ENCODE peak calls at places on chromosomes 12 and 14, in six cellular contexts. One of them, this sample, is unnamed.

GRCh38 chr12:5096241-5096880 is 52.7 kb downstream of the KCNA5 start:
- DNase-seq in lower lobe of right lung: no peak
- DNase-seq in CD8-positive, alpha-beta T cell: no peak
- DNase-seq in HepG2: no peak
- DNase-seq in right atrium auricular region: no peak
- DNase-seq in tibial artery: no peak
- DNase-seq in this sample: no peak

GRCh38 chr14:104333903-104334811 is 195.8 kb downstream of the KIF26A start:
- DNase-seq in lower lobe of right lung: peak; percentile 41
- DNase-seq in CD8-positive, alpha-beta T cell: no peak
- DNase-seq in HepG2: no peak
- DNase-seq in right atrium auricular region: no peak
- DNase-seq in tibial artery: no peak
- DNase-seq in this sample: no peak

GRCh38 chr12:118359541-118359915 is 13.2 kb downstream of the TAOK3 start:
- DNase-seq in lower lobe of right lung: no peak
- DNase-seq in CD8-positive, alpha-beta T cell: peak; percentile 39
- DNase-seq in HepG2: no peak
- DNase-seq in right atrium auricular region: no peak
- DNase-seq in tibial artery: no peak
- DNase-seq in this sample: peak; percentile 75

GRCh38 chr14:20801726-20802125 is 918 bp downstream of the RNASE1 start:
- DNase-seq in lower lobe of right lung: peak; percentile 60
- DNase-seq in CD8-positive, alpha-beta T cell: no peak
- DNase-seq in HepG2: no peak
- DNase-seq in right atrium auricular region: no peak
- DNase-seq in tibial artery: no peak
- DNase-seq in this sample: peak; percentile 68

GRCh38 chr12:73424484-73424883 is 1113.2 kb upstream of the ATXN7L3B start:
- DNase-seq in lower lobe of right lung: no peak
- DNase-seq in CD8-positive, alpha-beta T cell: no peak
- DNase-seq in HepG2: no peak
- DNase-seq in right atrium auricular region: no peak
- DNase-seq in tibial artery: no peak
- DNase-seq in this sample: no peak

GRCh38 chr14:101235042-101235871 is 326.0 kb upstream of the DIO3 start:
- DNase-seq in lower lobe of right lung: peak; percentile 69
- DNase-seq in CD8-positive, alpha-beta T cell: no peak
- DNase-seq in HepG2: peak; percentile 47
- DNase-seq in right atrium auricular region: no peak
- DNase-seq in tibial artery: peak; percentile 49
- DNase-seq in this sample: peak; percentile 27

GRCh38 chr14:101733211-101733610 is 28.3 kb upstream of the PPP2R5C start:
- DNase-seq in lower lobe of right lung: no peak
- DNase-seq in CD8-positive, alpha-beta T cell: no peak
- DNase-seq in HepG2: no peak
- DNase-seq in right atrium auricular region: no peak
- DNase-seq in tibial artery: no peak
- DNase-seq in this sample: no peak

GRCh38 chr14:102999227-102999895 is 58.0 kb downstream of the CDC42BPB start:
- DNase-seq in lower lobe of right lung: no peak
- DNase-seq in CD8-positive, alpha-beta T cell: no peak
- DNase-seq in HepG2: no peak
- DNase-seq in right atrium auricular region: no peak
- DNase-seq in tibial artery: no peak
- DNase-seq in this sample: no peak

GRCh38 chr12:132448453-132448800 is 41.5 kb upstream of the FBRSL1 start:
- DNase-seq in lower lobe of right lung: no peak
- DNase-seq in CD8-positive, alpha-beta T cell: no peak
- DNase-seq in HepG2: no peak
- DNase-seq in right atrium auricular region: no peak
- DNase-seq in tibial artery: peak; percentile 35
- DNase-seq in this sample: no peak

GRCh38 chr14:36288496-36288895 is 31.9 kb downstream of the MBIP start:
- DNase-seq in lower lobe of right lung: no peak
- DNase-seq in CD8-positive, alpha-beta T cell: no peak
- DNase-seq in HepG2: no peak
- DNase-seq in right atrium auricular region: no peak
- DNase-seq in tibial artery: no peak
- DNase-seq in this sample: no peak

GRCh38 chr12:96883571-96883970 is 23.5 kb upstream of the NEDD1 start:
- DNase-seq in lower lobe of right lung: no peak
- DNase-seq in CD8-positive, alpha-beta T cell: no peak
- DNase-seq in HepG2: no peak
- DNase-seq in right atrium auricular region: no peak
- DNase-seq in tibial artery: no peak
- DNase-seq in this sample: no peak

GRCh38 chr14:75520852-75521251 is 1.4 kb upstream of the BATF start:
- DNase-seq in lower lobe of right lung: no peak
- DNase-seq in CD8-positive, alpha-beta T cell: no peak
- DNase-seq in HepG2: no peak
- DNase-seq in right atrium auricular region: no peak
- DNase-seq in tibial artery: no peak
- DNase-seq in this sample: no peak

GRCh38 chr14:55514819-55515470 is 65.1 kb upstream of the KTN1 start:
- DNase-seq in lower lobe of right lung: no peak
- DNase-seq in CD8-positive, alpha-beta T cell: no peak
- DNase-seq in HepG2: no peak
- DNase-seq in right atrium auricular region: no peak
- DNase-seq in tibial artery: peak; percentile 31
- DNase-seq in this sample: no peak

GRCh38 chr12:2858944-2859352 is 2.1 kb upstream of the TEX52 start:
- DNase-seq in lower lobe of right lung: no peak
- DNase-seq in CD8-positive, alpha-beta T cell: no peak
- DNase-seq in HepG2: no peak
- DNase-seq in right atrium auricular region: no peak
- DNase-seq in tibial artery: no peak
- DNase-seq in this sample: no peak

GRCh38 chr12:45827974-45828373 is 98.5 kb downstream of the ARID2 start:
- DNase-seq in lower lobe of right lung: no peak
- DNase-seq in CD8-positive, alpha-beta T cell: no peak
- DNase-seq in HepG2: no peak
- DNase-seq in right atrium auricular region: no peak
- DNase-seq in tibial artery: no peak
- DNase-seq in this sample: no peak

GRCh38 chr14:66709292-66709691 is 201.3 kb downstream of the GPHN start:
- DNase-seq in lower lobe of right lung: no peak
- DNase-seq in CD8-positive, alpha-beta T cell: no peak
- DNase-seq in HepG2: peak; percentile 8
- DNase-seq in right atrium auricular region: no peak
- DNase-seq in tibial artery: no peak
- DNase-seq in this sample: no peak

GRCh38 chr14:74984241-74985027 is 18.3 kb upstream of the EIF2B2 start:
- DNase-seq in lower lobe of right lung: no peak
- DNase-seq in CD8-positive, alpha-beta T cell: no peak
- DNase-seq in HepG2: no peak
- DNase-seq in right atrium auricular region: no peak
- DNase-seq in tibial artery: peak; percentile 45
- DNase-seq in this sample: no peak

DNA sequence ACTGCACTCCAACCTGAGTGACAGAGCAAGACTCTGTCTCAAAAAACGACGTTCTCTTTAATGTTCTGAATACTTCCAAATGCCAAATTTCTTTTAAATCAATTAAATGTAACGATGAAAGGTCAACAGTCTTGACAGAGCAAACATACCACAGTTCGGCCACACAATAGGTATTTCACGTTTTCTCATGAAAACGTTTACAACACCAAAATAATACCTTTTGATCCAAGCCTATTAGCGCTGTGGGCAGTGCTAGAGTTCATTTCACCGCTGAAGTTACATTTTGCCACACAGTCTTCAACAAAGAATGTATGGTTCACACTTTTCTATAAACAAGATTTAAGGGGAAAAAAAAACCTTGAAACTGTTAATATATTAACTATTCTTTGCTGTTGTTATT is 122.1 kb downstream of the MED13L start:
- DNase-seq in lower lobe of right lung: no peak
- DNase-seq in CD8-positive, alpha-beta T cell: no peak
- DNase-seq in HepG2: peak; percentile 70
- DNase-seq in right atrium auricular region: no peak
- DNase-seq in tibial artery: no peak
- DNase-seq in this sample: no peak
- H3K4me1 ChIP-seq in lower lobe of right lung: peaks cover 56% of the 10 kb centered on the region
- H3K4me1 ChIP-seq in CD8-positive, alpha-beta T cell: peaks cover 16% of the 10 kb centered on the region
- H3K4me1 ChIP-seq in HepG2: peaks cover 60% of the 10 kb centered on the region
- H3K4me1 ChIP-seq in right atrium auricular region: peaks cover 58% of the 10 kb centered on the region
- H3K4me1 ChIP-seq in tibial artery: peaks cover 41% of the 10 kb centered on the region
- H3K4me1 ChIP-seq in this sample: peaks cover 11% of the 10 kb centered on the region

GRCh38 chr12:34394211-34395055 is 372.1 kb downstream of the ALG10 start:
- DNase-seq in lower lobe of right lung: peak; percentile 28
- DNase-seq in CD8-positive, alpha-beta T cell: peak; percentile 6
- DNase-seq in HepG2: no peak
- DNase-seq in right atrium auricular region: peak; percentile 50
- DNase-seq in tibial artery: peak; percentile 12
- DNase-seq in this sample: no peak
- H3K9me3 ChIP-seq in lower lobe of right lung: peaks cover 18% of the 10 kb centered on the region
- H3K9me3 ChIP-seq in CD8-positive, alpha-beta T cell: no peaks in the 10 kb centered on the region
- H3K9me3 ChIP-seq in HepG2: no peaks in the 10 kb centered on the region
- H3K9me3 ChIP-seq in right atrium auricular region: no peaks in the 10 kb centered on the region
- H3K9me3 ChIP-seq in tibial artery: no peaks in the 10 kb centered on the region
- H3K9me3 ChIP-seq in this sample: peaks cover 9% of the 10 kb centered on the region

GRCh38 chr14:60346706-60347105 is 97.7 kb downstream of the PPM1A start:
- DNase-seq in lower lobe of right lung: no peak
- DNase-seq in CD8-positive, alpha-beta T cell: no peak
- DNase-seq in HepG2: no peak
- DNase-seq in right atrium auricular region: no peak
- DNase-seq in tibial artery: no peak
- DNase-seq in this sample: no peak

GRCh38 chr14:60353410-60353809 is 104.4 kb downstream of the PPM1A start:
- DNase-seq in lower lobe of right lung: no peak
- DNase-seq in CD8-positive, alpha-beta T cell: no peak
- DNase-seq in HepG2: no peak
- DNase-seq in right atrium auricular region: no peak
- DNase-seq in tibial artery: no peak
- DNase-seq in this sample: no peak

GRCh38 chr14:60350366-60350720 is 101.3 kb downstream of the PPM1A start:
- DNase-seq in lower lobe of right lung: no peak
- DNase-seq in CD8-positive, alpha-beta T cell: no peak
- DNase-seq in HepG2: no peak
- DNase-seq in right atrium auricular region: no peak
- DNase-seq in tibial artery: no peak
- DNase-seq in this sample: no peak

GRCh38 chr14:60348211-60348610 is 99.2 kb downstream of the PPM1A start:
- DNase-seq in lower lobe of right lung: no peak
- DNase-seq in CD8-positive, alpha-beta T cell: no peak
- DNase-seq in HepG2: no peak
- DNase-seq in right atrium auricular region: no peak
- DNase-seq in tibial artery: no peak
- DNase-seq in this sample: no peak

GRCh38 chr14:60349663-60350365 is 100.8 kb downstream of the PPM1A start:
- DNase-seq in lower lobe of right lung: no peak
- DNase-seq in CD8-positive, alpha-beta T cell: peak; percentile 31
- DNase-seq in HepG2: peak; percentile 21
- DNase-seq in right atrium auricular region: no peak
- DNase-seq in tibial artery: peak; percentile 30
- DNase-seq in this sample: peak; percentile 43
- H3K27ac ChIP-seq in lower lobe of right lung: no peak overlapping the region
- H3K27ac ChIP-seq in CD8-positive, alpha-beta T cell: no peak overlapping the region
- H3K27ac ChIP-seq in HepG2: no peak overlapping the region
- H3K27ac ChIP-seq in right atrium auricular region: no peak overlapping the region
- H3K27ac ChIP-seq in tibial artery: no peak overlapping the region
- H3K27ac ChIP-seq in this sample: no peak overlapping the region

GRCh38 chr12:57229041-57229633 is 374 bp upstream of the SHMT2 start:
- DNase-seq in lower lobe of right lung: no peak
- DNase-seq in CD8-positive, alpha-beta T cell: no peak
- DNase-seq in HepG2: no peak
- DNase-seq in right atrium auricular region: no peak
- DNase-seq in tibial artery: no peak
- DNase-seq in this sample: no peak

GRCh38 chr12:57225680-57226190 is 3.8 kb upstream of the SHMT2 start:
- DNase-seq in lower lobe of right lung: no peak
- DNase-seq in CD8-positive, alpha-beta T cell: no peak
- DNase-seq in HepG2: no peak
- DNase-seq in right atrium auricular region: no peak
- DNase-seq in tibial artery: no peak
- DNase-seq in this sample: no peak

GRCh38 chr12:57229634-57230380 is at the start of gene SHMT2:
- DNase-seq in lower lobe of right lung: peak; percentile 96
- DNase-seq in CD8-positive, alpha-beta T cell: peak; percentile 91
- DNase-seq in HepG2: peak; percentile 95
- DNase-seq in right atrium auricular region: peak; percentile 93
- DNase-seq in tibial artery: peak; percentile 92
- DNase-seq in this sample: peak; percentile 97

GRCh38 chr12:57226588-57227314 is 2.8 kb upstream of the SHMT2 start:
- DNase-seq in lower lobe of right lung: no peak
- DNase-seq in CD8-positive, alpha-beta T cell: no peak
- DNase-seq in HepG2: no peak
- DNase-seq in right atrium auricular region: no peak
- DNase-seq in tibial artery: no peak
- DNase-seq in this sample: no peak

GRCh38 chr12:57227315-57228115 is 2.0 kb upstream of the SHMT2 start:
- DNase-seq in lower lobe of right lung: no peak
- DNase-seq in CD8-positive, alpha-beta T cell: no peak
- DNase-seq in HepG2: no peak
- DNase-seq in right atrium auricular region: no peak
- DNase-seq in tibial artery: no peak
- DNase-seq in this sample: no peak
- H3K4me1 ChIP-seq in lower lobe of right lung: peaks cover 44% of the 10 kb centered on the region
- H3K4me1 ChIP-seq in CD8-positive, alpha-beta T cell: peaks cover 67% of the 10 kb centered on the region
- H3K4me1 ChIP-seq in HepG2: peaks cover 78% of the 10 kb centered on the region
- H3K4me1 ChIP-seq in right atrium auricular region: peaks cover 49% of the 10 kb centered on the region
- H3K4me1 ChIP-seq in tibial artery: peaks cover 28% of the 10 kb centered on the region
- H3K4me1 ChIP-seq in this sample: no peaks in the 10 kb centered on the region

GRCh38 chr12:34333337-34333736 is 311.0 kb downstream of the ALG10 start:
- DNase-seq in lower lobe of right lung: no peak
- DNase-seq in CD8-positive, alpha-beta T cell: no peak
- DNase-seq in HepG2: no peak
- DNase-seq in right atrium auricular region: no peak
- DNase-seq in tibial artery: no peak
- DNase-seq in this sample: no peak

DNA sequence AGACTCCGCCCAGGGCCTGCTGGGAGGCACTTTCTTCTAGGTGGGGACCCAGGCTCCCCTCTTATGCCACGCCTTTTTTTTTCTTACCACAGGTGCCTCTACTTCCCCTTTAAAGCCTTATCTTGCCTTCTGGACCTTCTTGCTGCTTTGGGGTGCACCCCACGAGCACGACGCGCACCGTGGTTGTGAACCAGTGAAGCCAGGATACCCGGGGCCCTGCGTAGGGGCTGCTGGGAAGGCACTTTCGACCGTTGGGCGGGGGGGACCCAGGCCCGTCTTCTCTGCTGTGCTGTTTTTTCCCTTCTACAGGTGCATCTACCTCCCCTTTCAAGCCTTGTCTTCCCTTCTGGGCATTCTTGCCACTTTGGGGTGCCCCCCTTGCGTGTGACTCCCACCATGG is 305.4 kb downstream of the ALG10 start:
- DNase-seq in lower lobe of right lung: no peak
- DNase-seq in CD8-positive, alpha-beta T cell: no peak
- DNase-seq in HepG2: no peak
- DNase-seq in right atrium auricular region: no peak
- DNase-seq in tibial artery: no peak
- DNase-seq in this sample: no peak
- H3K9me3 ChIP-seq in lower lobe of right lung: no peaks in the 10 kb centered on the region
- H3K9me3 ChIP-seq in CD8-positive, alpha-beta T cell: no peaks in the 10 kb centered on the region
- H3K9me3 ChIP-seq in HepG2: no peaks in the 10 kb centered on the region
- H3K9me3 ChIP-seq in right atrium auricular region: no peaks in the 10 kb centered on the region
- H3K9me3 ChIP-seq in tibial artery: no peaks in the 10 kb centered on the region
- H3K9me3 ChIP-seq in this sample: peaks cover 4% of the 10 kb centered on the region

GRCh38 chr12:113333111-113333750 is 1.7 kb downstream of the SLC8B1 start:
- DNase-seq in lower lobe of right lung: no peak
- DNase-seq in CD8-positive, alpha-beta T cell: no peak
- DNase-seq in HepG2: no peak
- DNase-seq in right atrium auricular region: no peak
- DNase-seq in tibial artery: no peak
- DNase-seq in this sample: no peak
- H3K27ac ChIP-seq in lower lobe of right lung: no peak overlapping the region
- H3K27ac ChIP-seq in CD8-positive, alpha-beta T cell: no peak overlapping the region
- H3K27ac ChIP-seq in HepG2: no peak overlapping the region
- H3K27ac ChIP-seq in right atrium auricular region: peak overlapping the region; percentile 8
- H3K27ac ChIP-seq in tibial artery: peak overlapping the region; percentile 74
- H3K27ac ChIP-seq in this sample: no peak overlapping the region